ENCODE peak calls at places on chromosomes 11 and 22, in five cellular contexts. L, D, P, F and W are unnamed samples. For H3K4me1, the result is how much of the 10 kb centered on the place peaks cover.

GRCh38 chr22:40345801-40346177 is 511 bp upstream of the ADSL start:
- DNase-seq in P (peak), F (peak), L (peak), D (no peak), W (peak)

GRCh38 chr11:94845622-94846021 is 77.5 kb downstream of the AMOTL1 start:
- DNase-seq in L (no peak), D (peak), P (no peak), F (no peak), W (peak)

GRCh38 chr22:40076702-40077645 is 82.2 kb downstream of the FAM83F start:
- DNase-seq in L (no peak), F (no peak), D (peak), P (no peak), W (peak)

GRCh38 chr22:28883917-28884753 is 763 bp downstream of the ZNRF3 start:
- DNase-seq in L (peak), D (peak), F (peak), P (peak), W (peak)

GRCh38 chr11:123577081-123577598 is 77.3 kb downstream of the SCN3B start:
- DNase-seq in F (peak), L (peak), P (peak), D (peak), W (peak)

GRCh38 chr22:35987487-35987886 is 41.1 kb downstream of the RBFOX2 start:
- DNase-seq in P (peak), D (peak), L (no peak), F (no peak), W (no peak)

GRCh38 chr11:35144811-35145210 is 5.8 kb downstream of the CD44 start:
- DNase-seq in P (no peak), D (peak), L (no peak), F (no peak), W (peak)

GRCh38 chr11:133530501-133530835 is 1.8 kb downstream of the OPCML start:
- DNase-seq in F (no peak), D (no peak), P (no peak), L (peak), W (no peak)

GRCh38 chr11:134574947-134575346 is 162.9 kb upstream of the B3GAT1 start:
- DNase-seq in P (no peak), F (no peak), D (no peak), L (peak), W (no peak)

GRCh38 chr11:71247551-71248250 is 4.7 kb downstream of the SHANK2 start:
- DNase-seq in F (no peak), P (no peak), L (peak), D (peak), W (no peak)

GRCh38 chr11:84790849-84791427 is 836.2 kb downstream of the DLG2 start:
- DNase-seq in L (no peak), P (no peak), F (no peak), D (no peak), W (no peak)

GRCh38 chr11:84800755-84801346 is 826.3 kb downstream of the DLG2 start:
- DNase-seq in L (no peak), D (peak), F (no peak), P (peak), W (peak)

GRCh38 chr11:84793318-84793717 is 833.8 kb downstream of the DLG2 start:
- DNase-seq in L (no peak), F (no peak), P (no peak), D (no peak), W (no peak)

GRCh38 chr11:84794663-84795443 is 832.3 kb downstream of the DLG2 start:
- DNase-seq in D (no peak), F (no peak), P (no peak), L (no peak), W (no peak)

DNA sequence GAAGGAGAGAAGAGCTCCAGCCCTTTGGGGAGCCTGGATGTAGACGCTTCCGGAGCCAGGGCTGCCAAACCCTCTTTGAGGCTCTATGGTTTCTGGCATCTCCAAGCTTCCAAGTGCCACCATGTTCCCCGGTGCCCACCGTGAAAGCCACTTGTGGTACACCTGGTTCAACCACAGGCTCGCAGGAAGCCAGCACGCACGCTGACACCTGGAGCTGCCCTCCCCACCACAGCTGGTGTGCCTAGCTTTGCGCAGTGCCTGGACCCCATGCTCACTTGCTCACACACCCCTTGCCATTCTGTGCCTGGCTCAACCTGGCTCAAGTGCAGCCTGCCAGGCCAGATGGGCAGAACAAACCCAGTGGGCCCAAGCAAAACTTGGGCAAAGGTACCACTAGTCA is 831.4 kb downstream of the DLG2 start:
- DNase-seq in D (no peak), F (no peak), L (no peak), P (no peak), W (no peak)
- H3K4me1 ChIP-seq in D (under half), F (under half), L (under half), P (under half), W (under half)

DNA sequence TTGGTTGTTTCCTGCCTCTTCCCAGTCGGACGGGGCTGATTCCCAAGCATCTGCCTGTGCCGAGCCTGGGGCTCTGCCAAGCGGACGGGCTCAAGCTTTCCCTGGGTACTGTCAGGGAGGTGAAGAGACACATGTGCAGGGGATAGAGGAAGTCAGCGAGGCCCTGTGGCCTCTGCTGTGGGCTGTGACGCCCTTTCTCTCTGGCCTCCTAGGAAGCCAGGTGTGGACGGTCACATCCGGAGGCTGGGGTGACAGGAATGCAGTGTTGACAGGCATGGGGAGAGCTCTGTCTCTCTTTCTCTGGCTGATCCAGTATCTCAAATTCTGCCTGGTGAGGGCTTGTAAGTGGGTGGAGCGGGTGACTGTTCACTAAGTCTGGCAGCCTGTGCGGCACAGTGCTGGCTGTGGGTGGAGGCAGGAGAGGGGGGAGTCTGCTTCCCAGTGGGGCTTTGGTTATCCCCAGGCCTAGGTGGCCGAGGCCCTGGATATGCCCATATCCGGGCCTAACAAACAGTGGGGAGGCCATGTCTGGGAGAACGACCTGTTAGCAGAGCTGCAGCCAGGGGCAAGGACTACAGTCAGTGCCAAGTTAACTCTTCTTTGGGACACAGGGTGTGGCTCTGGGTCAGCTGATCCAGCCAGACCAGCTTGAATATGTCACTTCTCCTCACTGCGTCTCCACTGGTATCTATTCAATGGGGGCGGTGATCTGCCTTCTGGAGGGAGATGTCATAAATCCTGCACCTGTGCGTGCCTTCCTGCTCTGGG is 2.0 kb downstream of the KCTD17 start:
- DNase-seq in P (no peak), F (no peak), D (no peak), L (no peak), W (no peak)
- H3K4me3 ChIP-seq in P (no peak), F (no peak), D (no peak), L (no peak), W (no peak)

GRCh38 chr22:22467112-22467511 is 41.4 kb downstream of the ZNF280B start:
- DNase-seq in P (no peak), L (no peak), F (no peak), D (no peak), W (no peak)
- H3K9ac ChIP-seq in P (no peak), L (no peak), F (no peak), D (no peak), W (no peak)

GRCh38 chr11:62558669-62559068 is 12.1 kb upstream of the AHNAK start:
- DNase-seq in P (no peak), L (no peak), D (no peak), F (no peak), W (no peak)
- H3K4me1 ChIP-seq in P (half or more), L (under half), D (half or more), F (half or more), W (half or more)

DNA sequence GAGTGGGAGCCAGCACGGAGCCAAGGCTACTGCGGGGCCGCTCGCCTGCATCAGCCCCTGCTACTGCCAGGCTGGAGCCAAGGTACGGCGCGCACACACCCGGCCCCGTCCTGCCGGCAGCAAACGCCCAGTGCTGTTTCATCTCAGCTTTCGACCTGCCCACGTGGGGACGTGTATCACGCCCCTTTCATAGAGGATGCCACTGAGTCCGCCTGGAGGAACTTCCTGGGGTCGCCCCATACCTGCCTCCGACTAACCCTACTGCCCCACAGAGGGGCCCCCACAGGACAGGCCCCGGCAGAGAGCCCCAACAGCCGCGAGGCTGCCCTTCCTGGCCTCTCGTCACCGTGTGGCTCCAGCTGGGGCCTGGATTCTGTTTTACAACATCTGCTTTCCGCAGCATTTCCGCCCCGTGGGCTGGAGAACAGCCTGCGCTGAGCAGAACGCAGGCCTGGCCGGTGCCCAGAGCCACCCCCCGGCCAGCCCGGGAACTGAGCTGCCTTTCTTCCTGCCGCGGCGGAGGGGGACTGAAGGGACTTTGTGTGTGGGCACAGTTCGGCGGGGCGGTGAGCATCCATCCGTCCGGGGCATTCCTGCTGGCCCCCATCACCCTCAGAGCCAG is 22.9 kb upstream of the ARHGAP8 start:
- DNase-seq in D (peak), P (peak), F (no peak), L (no peak), W (no peak)
- H3K4me3 ChIP-seq in D (no peak), P (no peak), F (no peak), L (no peak), W (peak)